ENCODE peak calls at places on chromosome 9, in five cellular contexts. X is fibroblast of the aortic adventitia, P is left ventricle myocardium inferior, Q is fibroblast of pulmonary artery, J is tibial artery. B is an unnamed sample.

GRCh38 chr9:137757139-137757538 is 120.4 kb upstream of the CACNA1B start:
- DNase-seq in Q (no peak), X (no peak), J (no peak), P (peak), B (no peak)

GRCh38 chr9:84283895-84284294 is 56.7 kb downstream of the SLC28A3 start:
- DNase-seq in P (no peak), J (no peak), Q (no peak), X (no peak), B (no peak)

GRCh38 chr9:6910032-6910431 is 152.3 kb downstream of the KDM4C start:
- DNase-seq in P (no peak), Q (peak), X (peak), J (no peak), B (no peak)

GRCh38 chr9:75855509-75855908 is 35.0 kb upstream of the PCSK5 start:
- DNase-seq in P (no peak), J (no peak), X (peak), Q (peak), B (peak)

GRCh38 chr9:121650220-121651013 is 1.0 kb upstream of the DAB2IP start:
- DNase-seq in X (no peak), P (peak), Q (peak), J (no peak), B (no peak)

GRCh38 chr9:136326777-136327312 is 494 bp upstream of the GPSM1 start:
- DNase-seq in J (no peak), P (no peak), X (no peak), Q (no peak), B (peak)

GRCh38 chr9:38149647-38150046 is 80.6 kb upstream of the SHB start:
- DNase-seq in X (no peak), Q (no peak), P (no peak), J (no peak), B (no peak)

GRCh38 chr9:123562844-123563346 is 206.9 kb downstream of the CRB2 start:
- DNase-seq in J (no peak), Q (peak), X (peak), P (no peak), B (peak)

GRCh38 chr9:130701059-130702022 is 7.8 kb downstream of the EXOSC2 start:
- DNase-seq in Q (peak), P (peak), X (peak), J (peak), B (peak)

GRCh38 chr9:110582156-110582555 is 2.6 kb upstream of the SVEP1 start:
- DNase-seq in J (no peak), X (no peak), P (no peak), Q (no peak), B (no peak)

GRCh38 chr9:110578575-110578895 is 1.0 kb downstream of the SVEP1 start:
- DNase-seq in J (no peak), P (no peak), X (no peak), Q (no peak), B (no peak)

GRCh38 chr9:110578896-110579752 is at the start of gene SVEP1:
- DNase-seq in Q (peak), P (peak), X (peak), J (peak), B (peak)

GRCh38 chr9:110580850-110581249 is 1.3 kb upstream of the SVEP1 start:
- DNase-seq in X (peak), P (no peak), Q (peak), J (no peak), B (peak)

GRCh38 chr9:110579763-110580255 is 268 bp upstream of the SVEP1 start:
- DNase-seq in J (peak), P (peak), X (peak), Q (peak), B (peak)
- H3K4me3 ChIP-seq in J (peak), P (peak), X (peak), Q (peak), B (peak)

GRCh38 chr9:134983094-134983493 is 65.4 kb upstream of the FCN1 start:
- DNase-seq in J (peak), X (no peak), P (peak), Q (peak), B (no peak)
- TF ChIP-seq CTCF in J (peak), X (peak), P (peak), Q (peak), B (no peak)

GRCh38 chr9:35538361-35539234 is 48.7 kb downstream of the RUSC2 start:
- DNase-seq in P (peak), J (peak), Q (peak), X (peak), B (peak)
- H3K4me3 ChIP-seq in P (peak), J (peak), Q (peak), X (peak), B (peak)

DNA sequence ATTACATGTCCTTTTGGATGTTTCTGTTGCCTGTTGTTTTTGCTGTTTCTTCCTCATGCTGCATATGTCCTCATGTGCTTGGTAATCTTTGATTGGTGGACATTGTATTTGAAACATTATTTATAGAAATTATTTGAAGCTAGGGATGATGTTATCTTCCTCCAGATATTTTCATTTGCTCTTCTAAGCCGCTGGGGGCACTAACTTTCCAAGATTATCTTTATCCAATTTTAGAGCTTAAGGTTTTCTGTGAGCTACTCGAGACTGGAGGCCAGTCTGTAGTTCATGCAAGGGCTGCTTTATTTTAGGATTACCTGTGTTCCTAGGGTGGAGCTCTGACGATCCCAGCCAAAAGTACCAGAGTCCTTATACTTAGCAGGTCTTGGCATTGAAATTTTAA is 40.9 kb downstream of the STX17 start:
- DNase-seq in J (no peak), X (no peak), Q (peak), P (no peak), B (no peak)
- TF ChIP-seq CTCF in J (no peak), X (peak), Q (peak), P (no peak), B (peak)

B was measured in foreskin fibroblast.